ENCODE peak calls at places on chromosome 19, in ten cellular contexts. Q, C, B, H, U, N, D, R, A and E are unnamed samples.
A peak's percentile ranks its signal among the peaks of the same experiment; 100 is the strongest.

GRCh38 chr19:17965370-17966114 is 1.4 kb upstream of the KCNN1 start:
- DNase-seq in Q (no peak), R (no peak), H (no peak), N (no peak), D (no peak), U (no peak), A (no peak), C (no peak), B (no peak), E (no peak)

GRCh38 chr19:10112895-10113591 is 1.6 kb downstream of the P2RY11 start:
- DNase-seq in H (peak; percentile 83), D (peak; percentile 76), U (no peak), N (no peak), B (no peak), R (no peak), A (peak; percentile 50), C (no peak), Q (no peak), E (peak; percentile 37)

GRCh38 chr19:11843741-11844140 is 4.8 kb upstream of the ZNF439 start:
- DNase-seq in B (no peak), R (no peak), Q (no peak), N (no peak), U (no peak), D (no peak), A (no peak), H (no peak), C (no peak), E (no peak)

GRCh38 chr19:43731854-43732253 is 16.0 kb downstream of the IRGC start:
- DNase-seq in N (no peak), C (no peak), A (no peak), R (no peak), U (no peak), B (no peak), Q (no peak), D (no peak), H (no peak), E (no peak)

GRCh38 chr19:55369651-55370304 is 485 bp downstream of the IL11 start:
- DNase-seq in B (no peak), R (no peak), U (peak; percentile 74), D (no peak), H (no peak), C (no peak), A (peak; percentile 36), N (no peak), Q (no peak), E (no peak)

GRCh38 chr19:19618384-19619051 is at the start of gene PBX4:
- DNase-seq in A (peak; percentile 99), N (peak; percentile 89), H (peak; percentile 95), C (peak; percentile 89), B (peak; percentile 56), R (peak; percentile 90), Q (peak; percentile 88), D (peak; percentile 96), U (peak; percentile 82), E (peak; percentile 98)

GRCh38 chr19:41225238-41226052 is 6.4 kb downstream of the AXL start:
- DNase-seq in Q (peak; percentile 48), H (no peak), B (peak; percentile 91), R (peak; percentile 97), U (peak; percentile 99), N (peak; percentile 90), A (no peak), D (no peak), C (no peak), E (peak; percentile 44)

GRCh38 chr19:36183455-36183741 is 31.1 kb downstream of the ZNF565 start:
- DNase-seq in B (no peak), U (no peak), D (no peak), C (no peak), N (no peak), R (no peak), Q (no peak), H (no peak), A (no peak), E (no peak)

GRCh38 chr19:14300281-14300680 is 81.0 kb upstream of the ADGRE5 start:
- DNase-seq in C (no peak), R (no peak), H (no peak), D (no peak), N (no peak), A (no peak), B (no peak), U (no peak), Q (no peak), E (no peak)

GRCh38 chr19:28823338-28823961 is 389.5 kb downstream of the UQCRFS1 start:
- DNase-seq in H (no peak), C (no peak), A (no peak), B (no peak), Q (no peak), D (no peak), R (no peak), N (no peak), U (no peak), E (no peak)

GRCh38 chr19:40687525-40688016 is 2.9 kb downstream of the NUMBL start:
- DNase-seq in R (peak; percentile 95), B (peak; percentile 83), H (no peak), Q (peak; percentile 87), C (no peak), D (peak; percentile 75), U (peak; percentile 75), N (peak; percentile 92), A (no peak), E (peak; percentile 27)

GRCh38 chr19:54158812-54159351 is 639 bp downstream of the LENG1 start:
- DNase-seq in B (no peak), H (no peak), A (peak; percentile 34), Q (no peak), R (no peak), D (no peak), C (no peak), N (no peak), U (no peak), E (no peak)

GRCh38 chr19:49557641-49558325 is 22.6 kb downstream of the NOSIP start:
- DNase-seq in D (no peak), C (no peak), R (no peak), N (no peak), B (no peak), U (no peak), H (no peak), A (peak; percentile 37), Q (no peak), E (no peak)

GRCh38 chr19:49558591-49558990 is 21.8 kb downstream of the NOSIP start:
- DNase-seq in D (no peak), N (no peak), C (no peak), A (peak; percentile 70), Q (no peak), H (no peak), R (no peak), U (no peak), B (no peak), E (no peak)

GRCh38 chr19:49554701-49555181 is 25.6 kb downstream of the NOSIP start:
- DNase-seq in C (no peak), A (peak; percentile 55), U (no peak), B (no peak), H (no peak), R (no peak), D (no peak), N (no peak), Q (no peak), E (no peak)

GRCh38 chr19:49555600-49556411 is 24.6 kb downstream of the NOSIP start:
- DNase-seq in U (no peak), C (no peak), B (no peak), A (peak; percentile 93), Q (peak; percentile 32), N (peak; percentile 69), D (peak; percentile 88), R (peak; percentile 73), H (peak; percentile 87), E (peak; percentile 47)

DNA sequence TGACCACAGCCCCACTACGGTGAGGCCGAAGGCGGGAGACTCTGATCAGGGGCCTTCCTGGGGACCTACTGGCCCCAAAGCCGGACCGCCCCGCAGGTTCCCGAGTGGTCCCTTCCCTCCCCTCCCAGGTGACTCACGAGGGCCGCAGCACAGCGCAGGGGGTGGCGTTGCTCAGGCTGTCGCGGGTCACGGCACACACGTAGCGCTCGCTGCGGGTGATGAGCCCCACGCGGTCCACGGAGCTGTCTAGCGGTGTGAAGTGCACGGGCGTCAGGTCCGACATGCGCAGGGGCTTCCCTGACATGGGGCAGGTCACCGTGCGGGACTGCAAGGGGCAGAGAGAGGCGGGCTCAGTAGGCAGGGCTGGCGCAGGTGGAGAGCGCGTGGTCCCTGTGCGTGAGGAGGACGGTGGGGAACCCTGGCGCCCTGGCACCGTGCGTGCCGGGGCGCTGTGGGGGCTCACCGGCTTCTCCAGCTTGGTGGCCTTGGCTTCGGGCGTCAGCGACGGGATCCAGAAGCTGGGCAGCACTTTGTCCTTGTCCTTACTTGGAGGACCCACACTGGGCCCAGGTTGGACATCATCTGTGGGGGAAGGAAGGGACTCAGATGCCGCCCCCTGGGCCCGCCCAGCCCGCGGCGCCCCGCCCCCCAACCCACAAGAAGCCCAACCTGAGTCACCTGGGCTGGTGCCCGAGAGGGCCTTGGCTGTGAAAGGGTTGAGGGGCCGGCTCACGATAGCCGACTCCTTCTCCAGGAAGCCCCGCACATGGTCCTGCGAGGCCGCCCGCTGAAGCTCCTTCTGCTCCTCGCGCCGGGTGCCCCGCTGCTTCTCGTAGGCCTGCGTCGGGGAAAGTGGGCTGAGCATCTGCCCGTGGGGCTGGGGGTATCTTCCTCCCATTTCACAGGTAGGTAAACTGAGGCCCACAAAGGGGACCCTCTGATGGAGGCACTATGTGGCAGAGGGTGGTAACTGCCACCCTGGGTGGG is 23.7 kb downstream of the NOSIP start:
- DNase-seq in H (peak; percentile 87), R (no peak), Q (no peak), A (peak; percentile 57), U (no peak), N (no peak), C (no peak), D (peak; percentile 66), B (no peak), E (no peak)
- H3K4me3 ChIP-seq in H (peak overlapping the region; percentile 23), R (no peak overlapping the region), Q (no peak overlapping the region), A (peak overlapping the region; percentile 55), U (no peak overlapping the region), N (no peak overlapping the region), C (no peak overlapping the region), D (no peak overlapping the region), B (no peak overlapping the region), E (no peak overlapping the region)

GRCh38 chr19:1218751-1219567 is 13.4 kb downstream of the STK11 start:
- DNase-seq in A (no peak), H (no peak), U (no peak), Q (no peak), N (no peak), B (no peak), R (no peak), C (no peak), D (no peak), E (no peak)
- H3K27ac ChIP-seq in A (no peak overlapping the region), H (no peak overlapping the region), U (no peak overlapping the region), Q (peak overlapping the region; percentile 94), N (peak overlapping the region; percentile 94), B (peak overlapping the region; percentile 97), R (peak overlapping the region; percentile 92), C (peak overlapping the region; percentile 50), D (peak overlapping the region; percentile 9), E (peak overlapping the region; percentile 28)

GRCh38 chr19:39162441-39163043 is 34.2 kb upstream of the NCCRP1 start:
- DNase-seq in N (no peak), C (no peak), R (no peak), Q (no peak), H (no peak), A (no peak), D (no peak), B (no peak), U (no peak), E (no peak)
- H3K4me3 ChIP-seq in N (no peak overlapping the region), C (no peak overlapping the region), R (no peak overlapping the region), Q (no peak overlapping the region), H (no peak overlapping the region), A (no peak overlapping the region), D (no peak overlapping the region), B (no peak overlapping the region), U (no peak overlapping the region), E (no peak overlapping the region)

DNA sequence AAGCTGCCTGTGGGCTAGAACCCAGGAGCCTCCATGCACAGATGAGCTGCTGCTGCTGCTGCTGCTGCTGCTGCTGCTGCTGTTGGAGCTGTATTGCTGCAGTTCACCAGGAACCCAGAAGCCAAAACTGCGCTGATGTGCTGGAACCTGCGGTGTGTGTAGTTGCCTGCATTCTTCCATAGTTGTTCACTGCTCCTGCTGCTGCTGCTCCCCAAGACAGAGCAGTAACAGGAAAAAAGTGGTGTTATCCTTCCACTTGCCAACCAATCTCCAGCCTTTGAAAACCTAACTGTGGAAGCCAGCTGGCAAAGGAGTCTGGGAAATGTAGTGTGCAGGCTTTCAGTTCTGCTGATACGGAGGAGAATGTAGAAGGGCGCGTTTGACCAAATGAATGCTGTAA is 37.9 kb downstream of the ARHGAP35 start:
- DNase-seq in U (peak; percentile 67), D (no peak), R (peak; percentile 74), H (no peak), A (no peak), N (no peak), B (no peak), C (no peak), Q (no peak), E (no peak)
- H3K27ac ChIP-seq in U (peak overlapping the region; percentile 6), D (no peak overlapping the region), R (no peak overlapping the region), H (no peak overlapping the region), A (no peak overlapping the region), N (no peak overlapping the region), B (no peak overlapping the region), C (peak overlapping the region; percentile 37), Q (peak overlapping the region; percentile 3), E (no peak overlapping the region)